ENCODE peak calls at places on chromosomes 13 and 19, in eight cellular contexts. N is brain microvascular endothelial cell; S is left ventricle myocardium inferior; X is heart left ventricle; V is suprapubic skin; O is omental fat pad; L is fibroblast of lung; U is CD4-positive, alpha-beta T cell. I is an unnamed sample.
A peak's percentile ranks its signal among the peaks of the same experiment; 100 is the strongest.

GRCh38 chr19:34298891-34299510 is 44.6 kb downstream of the GARRE1 start:
- DNase-seq in N (no peak), S (no peak), X (no peak), V (no peak), O (no peak), L (no peak), U (no peak), I (no peak)

GRCh38 chr13:20359335-20359734 is 127.2 kb upstream of the GJB6 start:
- DNase-seq in N (peak; percentile 94), S (no peak), X (no peak), V (no peak), O (no peak), L (peak; percentile 100), U (no peak), I (peak; percentile 19)

GRCh38 chr19:45824041-45824471 is 8.9 kb upstream of the RSPH6A start:
- DNase-seq in N (no peak), S (no peak), X (no peak), V (no peak), O (no peak), L (peak; percentile 54), U (no peak), I (no peak)

GRCh38 chr19:39544201-39544903 is 4.4 kb upstream of the EID2 start:
- DNase-seq in N (no peak), S (no peak), X (no peak), V (no peak), O (no peak), L (peak; percentile 29), U (no peak), I (no peak)

GRCh38 chr13:30580852-30581502 is 36.7 kb upstream of the USPL1 start:
- DNase-seq in N (no peak), S (no peak), X (no peak), V (no peak), O (no peak), L (no peak), U (no peak), I (no peak)

GRCh38 chr13:93872948-93873347 is 606.5 kb downstream of the DCT start:
- DNase-seq in N (no peak), S (no peak), X (no peak), V (no peak), O (no peak), L (no peak), U (no peak), I (no peak)

GRCh38 chr13:26469602-26470001 is 87.9 kb upstream of the WASF3 start:
- DNase-seq in N (no peak), S (no peak), X (no peak), V (no peak), O (no peak), L (no peak), U (no peak), I (no peak)

GRCh38 chr13:79631260-79631659 is 150.3 kb downstream of the NDFIP2 start:
- DNase-seq in N (peak; percentile 33), S (no peak), X (no peak), V (no peak), O (no peak), L (peak; percentile 75), U (no peak), I (peak; percentile 17)

GRCh38 chr13:95494082-95494681 is 58.3 kb upstream of the CLDN10 start:
- DNase-seq in N (peak; percentile 59), S (no peak), X (no peak), V (no peak), O (no peak), L (peak; percentile 52), U (no peak), I (peak; percentile 16)

GRCh38 chr13:110161112-110161897 is 145.7 kb downstream of the COL4A1 start:
- DNase-seq in N (no peak), S (peak; percentile 37), X (no peak), V (no peak), O (no peak), L (no peak), U (no peak), I (no peak)

GRCh38 chr13:32657309-32657708 is 71.1 kb downstream of the PDS5B start:
- DNase-seq in N (no peak), S (no peak), X (no peak), V (no peak), O (no peak), L (peak; percentile 7), U (no peak), I (no peak)

GRCh38 chr13:40664100-40665060 is 2.1 kb downstream of the FOXO1 start:
- DNase-seq in N (peak; percentile 23), S (peak; percentile 87), X (peak; percentile 90), V (peak; percentile 82), O (no peak), L (peak; percentile 50), U (peak; percentile 73), I (peak; percentile 70)

GRCh38 chr13:36986462-36987240 is 12.5 kb downstream of the ALG5 start:
- DNase-seq in N (no peak), S (no peak), X (no peak), V (no peak), O (no peak), L (no peak), U (no peak), I (no peak)

GRCh38 chr13:21812192-21812626 is 141.3 kb downstream of the FGF9 start:
- DNase-seq in N (no peak), S (no peak), X (no peak), V (no peak), O (no peak), L (no peak), U (no peak), I (no peak)

GRCh38 chr13:102394158-102395053 is 7.4 kb downstream of the FGF14 start:
- DNase-seq in N (peak; percentile 45), S (peak; percentile 96), X (peak; percentile 97), V (peak; percentile 96), O (peak; percentile 75), L (peak; percentile 78), U (peak; percentile 97), I (peak; percentile 67)

GRCh38 chr13:95360464-95361097 is 59.3 kb upstream of the ABCC4 start:
- DNase-seq in N (no peak), S (no peak), X (no peak), V (no peak), O (no peak), L (peak; percentile 29), U (no peak), I (no peak)

GRCh38 chr13:111302045-111302722 is 18.3 kb upstream of the TEX29 start:
- DNase-seq in N (no peak), S (no peak), X (no peak), V (no peak), O (no peak), L (no peak), U (no peak), I (no peak)

GRCh38 chr19:7540761-7541480 is 5.4 kb downstream of the PNPLA6 start:
- DNase-seq in N (no peak), S (no peak), X (no peak), V (no peak), O (no peak), L (peak; percentile 44), U (no peak), I (no peak)

GRCh38 chr19:38290631-38291147 is 13.4 kb upstream of the C19orf33 start:
- DNase-seq in N (peak; percentile 90), S (no peak), X (no peak), V (no peak), O (no peak), L (peak; percentile 91), U (no peak), I (peak; percentile 82)

GRCh38 chr19:58182577-58182988 is 278 bp upstream of the ZNF274 start:
- DNase-seq in N (peak; percentile 93), S (no peak), X (no peak), V (no peak), O (no peak), L (no peak), U (no peak), I (no peak)

GRCh38 chr13:41411536-41411935 is 45.8 kb upstream of the RGCC start:
- DNase-seq in N (peak; percentile 62), S (no peak), X (no peak), V (no peak), O (no peak), L (peak; percentile 54), U (no peak), I (peak; percentile 28)

GRCh38 chr13:44396963-44397580 is 23.4 kb downstream of the SERP2 start:
- DNase-seq in N (peak; percentile 61), S (peak; percentile 48), X (peak; percentile 62), V (no peak), O (no peak), L (peak; percentile 45), U (no peak), I (no peak)

GRCh38 chr19:40692212-40692551 is 1.7 kb upstream of the NUMBL start:
- DNase-seq in N (no peak), S (no peak), X (no peak), V (no peak), O (no peak), L (no peak), U (no peak), I (no peak)

GRCh38 chr19:30640266-30640965 is 268.2 kb downstream of the ZNF536 start:
- DNase-seq in N (no peak), S (no peak), X (no peak), V (no peak), O (no peak), L (no peak), U (no peak), I (no peak)

GRCh38 chr13:101080616-101081015 is 335.7 kb downstream of the NALCN start:
- DNase-seq in N (no peak), S (no peak), X (no peak), V (no peak), O (no peak), L (no peak), U (no peak), I (no peak)
- TF ChIP-seq CTCF in N (no peak), S (no peak), X (no peak), V (no peak), O (no peak), L (no peak), U (no peak), I (no peak)

GRCh38 chr13:51731759-51732158 is 72.2 kb downstream of the DHRS12 start:
- DNase-seq in N (no peak), S (no peak), X (no peak), V (no peak), O (no peak), L (peak; percentile 31), U (no peak), I (no peak)
- TF ChIP-seq CTCF in N (peak; percentile 31), S (peak; percentile 62), X (peak; percentile 39), V (no peak), O (no peak), L (peak; percentile 61), U (no peak), I (no peak)

DNA sequence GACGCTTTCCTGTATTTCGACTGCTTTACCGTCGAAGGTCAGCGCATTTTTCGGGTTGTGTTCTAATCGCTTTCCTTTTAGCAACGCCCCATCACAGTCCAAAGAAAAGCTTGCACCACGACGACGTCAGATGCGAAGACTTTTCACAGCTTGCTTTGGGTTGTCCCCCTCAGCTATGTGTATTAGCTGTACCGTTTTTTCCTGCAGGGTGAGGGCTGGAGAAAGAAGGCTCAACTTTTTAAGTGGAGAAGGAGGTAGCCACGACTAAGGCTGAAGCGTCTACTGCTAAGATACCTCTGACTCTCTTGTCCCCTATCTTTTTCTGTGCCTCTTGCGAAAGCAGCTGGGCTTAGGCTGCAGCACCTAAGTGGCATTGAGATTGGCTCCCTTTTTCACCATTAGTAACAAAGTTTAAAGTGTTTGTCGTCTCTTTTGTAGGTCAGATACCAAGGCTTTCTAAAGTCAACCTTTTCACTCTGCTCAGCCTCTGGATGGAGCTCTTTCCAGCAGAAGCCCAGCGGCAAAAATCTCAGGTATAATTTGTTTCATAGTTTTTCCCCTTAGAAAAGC is 793 bp downstream of the CDADC1 start:
- DNase-seq in N (peak; percentile 6), S (no peak), X (peak; percentile 25), V (no peak), O (no peak), L (peak; percentile 43), U (no peak), I (peak; percentile 6)
- TF ChIP-seq CTCF in N (peak; percentile 40), S (no peak), X (no peak), V (no peak), O (no peak), L (peak; percentile 41), U (no peak), I (no peak)

GRCh38 chr13:99495478-99496321 is 5.6 kb upstream of the TM9SF2 start:
- DNase-seq in N (no peak), S (no peak), X (no peak), V (no peak), O (no peak), L (no peak), U (no peak), I (no peak)
- TF ChIP-seq CTCF in N (no peak), S (no peak), X (no peak), V (no peak), O (no peak), L (no peak), U (no peak), I (no peak)